ENCODE peak calls at places on chromosomes 4 and X, in eight cellular contexts. One of them, this sample, is unnamed.

GRCh38 chrX:150236304-150236703 is 126.8 kb upstream of the MAMLD1 start:
- DNase-seq in mammary epithelial cell: peak; percentile 16
- DNase-seq in astrocyte: peak; percentile 23
- DNase-seq in endodermal cell: peak; percentile 16
- DNase-seq in neuronal stem cell: no peak
- DNase-seq in GM23248: peak; percentile 74
- DNase-seq in H1: no peak
- DNase-seq in IMR-90: peak; percentile 44
- DNase-seq in this sample: peak; percentile 20

GRCh38 chrX:71667328-71668247 is at the start of gene LOC101059915:
- DNase-seq in astrocyte: no peak
- DNase-seq in neuronal stem cell: no peak
- DNase-seq in H1: no peak
- DNase-seq in IMR-90: no peak
- DNase-seq in GM23248: no peak
- DNase-seq in endodermal cell: no peak
- DNase-seq in mammary epithelial cell: no peak
- DNase-seq in this sample: no peak

GRCh38 chrX:63561425-63561824 is 210.3 kb upstream of the SPIN4 start:
- DNase-seq in GM23248: peak; percentile 14
- DNase-seq in mammary epithelial cell: no peak
- DNase-seq in endodermal cell: no peak
- DNase-seq in H1: no peak
- DNase-seq in astrocyte: no peak
- DNase-seq in neuronal stem cell: no peak
- DNase-seq in IMR-90: no peak
- DNase-seq in this sample: peak; percentile 22

GRCh38 chr4:25002679-25003078 is 28.1 kb downstream of the LGI2 start:
- DNase-seq in neuronal stem cell: no peak
- DNase-seq in GM23248: peak; percentile 56
- DNase-seq in astrocyte: peak; percentile 8
- DNase-seq in endodermal cell: no peak
- DNase-seq in mammary epithelial cell: no peak
- DNase-seq in IMR-90: no peak
- DNase-seq in H1: no peak
- DNase-seq in this sample: no peak

GRCh38 chr4:149584703-149585102 is 230.9 kb downstream of the IQCM start:
- DNase-seq in endodermal cell: no peak
- DNase-seq in IMR-90: no peak
- DNase-seq in astrocyte: peak; percentile 61
- DNase-seq in GM23248: peak; percentile 5
- DNase-seq in H1: no peak
- DNase-seq in neuronal stem cell: no peak
- DNase-seq in mammary epithelial cell: no peak
- DNase-seq in this sample: peak; percentile 11

GRCh38 chr4:24211821-24212220 is 322.0 kb upstream of the PPARGC1A start:
- DNase-seq in neuronal stem cell: no peak
- DNase-seq in endodermal cell: no peak
- DNase-seq in IMR-90: peak; percentile 85
- DNase-seq in astrocyte: peak; percentile 80
- DNase-seq in H1: no peak
- DNase-seq in mammary epithelial cell: no peak
- DNase-seq in GM23248: peak; percentile 85
- DNase-seq in this sample: no peak

GRCh38 chrX:33987458-33987857 is 144.7 kb downstream of the FAM47A start:
- DNase-seq in mammary epithelial cell: no peak
- DNase-seq in GM23248: no peak
- DNase-seq in H1: no peak
- DNase-seq in neuronal stem cell: no peak
- DNase-seq in endodermal cell: peak; percentile 38
- DNase-seq in IMR-90: no peak
- DNase-seq in astrocyte: no peak
- DNase-seq in this sample: no peak

GRCh38 chr4:185011408-185011807 is 6.9 kb upstream of the HELT start:
- DNase-seq in neuronal stem cell: no peak
- DNase-seq in astrocyte: no peak
- DNase-seq in IMR-90: no peak
- DNase-seq in H1: no peak
- DNase-seq in endodermal cell: peak; percentile 89
- DNase-seq in GM23248: peak; percentile 24
- DNase-seq in mammary epithelial cell: no peak
- DNase-seq in this sample: peak; percentile 24

GRCh38 chrX:131564553-131565229 is 20.8 kb downstream of the OR13H1 start:
- DNase-seq in GM23248: no peak
- DNase-seq in mammary epithelial cell: no peak
- DNase-seq in IMR-90: no peak
- DNase-seq in endodermal cell: no peak
- DNase-seq in astrocyte: no peak
- DNase-seq in neuronal stem cell: no peak
- DNase-seq in H1: no peak
- DNase-seq in this sample: no peak
- H3K9ac ChIP-seq in GM23248: no peak overlapping the region
- H3K9ac ChIP-seq in mammary epithelial cell: no peak overlapping the region
- H3K9ac ChIP-seq in IMR-90: no peak overlapping the region
- H3K9ac ChIP-seq in endodermal cell: no peak overlapping the region
- H3K9ac ChIP-seq in astrocyte: no peak overlapping the region
- H3K9ac ChIP-seq in neuronal stem cell: no peak overlapping the region
- H3K9ac ChIP-seq in H1: no peak overlapping the region
- H3K9ac ChIP-seq in this sample: no peak overlapping the region

GRCh38 chrX:152901816-152902501 is 4.1 kb downstream of the ZNF185 start:
- DNase-seq in mammary epithelial cell: no peak
- DNase-seq in IMR-90: no peak
- DNase-seq in neuronal stem cell: no peak
- DNase-seq in H1: no peak
- DNase-seq in astrocyte: no peak
- DNase-seq in endodermal cell: peak; percentile 70
- DNase-seq in GM23248: no peak
- DNase-seq in this sample: no peak
- H3K4me3 ChIP-seq in mammary epithelial cell: no peak overlapping the region
- H3K4me3 ChIP-seq in IMR-90: no peak overlapping the region
- H3K4me3 ChIP-seq in neuronal stem cell: no peak overlapping the region
- H3K4me3 ChIP-seq in H1: no peak overlapping the region
- H3K4me3 ChIP-seq in astrocyte: no peak overlapping the region
- H3K4me3 ChIP-seq in endodermal cell: no peak overlapping the region
- H3K4me3 ChIP-seq in GM23248: no peak overlapping the region
- H3K4me3 ChIP-seq in this sample: no peak overlapping the region

GRCh38 chrX:53283567-53283966 is 2.2 kb upstream of the IQSEC2 start:
- DNase-seq in H1: no peak
- DNase-seq in astrocyte: no peak
- DNase-seq in neuronal stem cell: no peak
- DNase-seq in GM23248: no peak
- DNase-seq in mammary epithelial cell: no peak
- DNase-seq in endodermal cell: no peak
- DNase-seq in IMR-90: no peak
- DNase-seq in this sample: no peak
- H3K4me1 ChIP-seq in H1: peaks cover 3% of the 10 kb centered on the region
- H3K4me1 ChIP-seq in astrocyte: peaks cover 23% of the 10 kb centered on the region
- H3K4me1 ChIP-seq in neuronal stem cell: peaks cover 18% of the 10 kb centered on the region
- H3K4me1 ChIP-seq in GM23248: peaks cover 21% of the 10 kb centered on the region
- H3K4me1 ChIP-seq in mammary epithelial cell: peaks cover 14% of the 10 kb centered on the region
- H3K4me1 ChIP-seq in endodermal cell: no peaks in the 10 kb centered on the region
- H3K4me1 ChIP-seq in IMR-90: peaks cover 14% of the 10 kb centered on the region
- H3K4me1 ChIP-seq in this sample: peaks cover 45% of the 10 kb centered on the region

DNA sequence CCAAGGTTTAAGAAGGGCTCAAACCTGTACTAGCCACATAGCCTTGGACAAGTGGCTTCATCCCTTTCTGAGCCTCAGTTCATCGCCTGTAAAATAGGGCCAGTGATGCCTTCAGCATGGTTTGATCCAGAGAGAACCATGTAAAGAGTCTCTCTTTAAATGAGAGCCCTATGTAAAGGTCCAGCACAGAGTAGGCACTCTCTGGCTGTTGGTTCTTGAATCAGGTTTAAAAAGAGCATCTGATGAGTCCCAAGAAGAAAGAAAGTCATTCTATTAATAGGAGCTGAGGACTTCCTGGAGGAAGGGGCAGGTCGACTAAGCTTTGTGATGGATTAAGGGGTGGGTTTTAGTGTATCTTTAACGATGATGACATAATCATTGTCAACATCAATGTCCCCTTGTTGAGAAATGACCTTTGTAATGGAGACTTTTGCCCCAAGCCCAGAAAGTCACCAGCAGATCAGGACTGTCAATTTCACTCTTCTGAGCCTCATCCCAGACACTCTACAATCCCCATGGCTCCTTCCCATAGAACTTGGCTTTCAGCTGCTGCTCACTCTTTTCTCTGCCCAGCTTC is 4.0 kb upstream of the SLC2A9 start:
- DNase-seq in mammary epithelial cell: no peak
- DNase-seq in H1: no peak
- DNase-seq in IMR-90: no peak
- DNase-seq in neuronal stem cell: no peak
- DNase-seq in endodermal cell: peak; percentile 17
- DNase-seq in GM23248: no peak
- DNase-seq in astrocyte: no peak
- DNase-seq in this sample: no peak
- H3K9ac ChIP-seq in mammary epithelial cell: no peak overlapping the region
- H3K9ac ChIP-seq in H1: no peak overlapping the region
- H3K9ac ChIP-seq in IMR-90: no peak overlapping the region
- H3K9ac ChIP-seq in neuronal stem cell: no peak overlapping the region
- H3K9ac ChIP-seq in endodermal cell: no peak overlapping the region
- H3K9ac ChIP-seq in GM23248: no peak overlapping the region
- H3K9ac ChIP-seq in astrocyte: no peak overlapping the region
- H3K9ac ChIP-seq in this sample: no peak overlapping the region